ENCODE peak calls at places on chromosomes 3 and 15, in nine cellular contexts. T, O, F, P, Q, C, K, Y and R are unnamed samples.

GRCh38 chr3:123833398-123833785 is 50.7 kb downstream of the MYLK start:
- DNase-seq in T (peak), O (no peak), F (no peak), P (no peak), Q (no peak), C (no peak), K (no peak), Y (no peak), R (no peak)

GRCh38 chr3:4680227-4680691 is 187.1 kb downstream of the ITPR1 start:
- DNase-seq in T (no peak), O (no peak), F (no peak), P (no peak), Q (no peak), C (no peak), K (no peak), Y (no peak), R (no peak)

GRCh38 chr3:191068946-191069813 is 129.9 kb upstream of the OSTN start:
- DNase-seq in T (no peak), O (no peak), F (no peak), P (no peak), Q (no peak), C (no peak), K (no peak), Y (no peak), R (no peak)

GRCh38 chr15:30921106-30921505 is 17.4 kb downstream of the FAN1 start:
- DNase-seq in T (no peak), O (no peak), F (no peak), P (no peak), Q (no peak), C (no peak), K (no peak), Y (no peak), R (no peak)

GRCh38 chr15:62889734-62890505 is 152.6 kb upstream of the TPM1 start:
- DNase-seq in T (peak), O (no peak), F (no peak), P (no peak), Q (no peak), C (no peak), K (no peak), Y (no peak), R (no peak)

GRCh38 chr3:128280466-128281455 is 127.5 kb downstream of the EEFSEC start:
- DNase-seq in T (no peak), O (peak), F (no peak), P (no peak), Q (peak), C (no peak), K (no peak), Y (no peak), R (no peak)

GRCh38 chr3:70011582-70011981 is 12.0 kb downstream of the SAMMSON start:
- DNase-seq in T (no peak), O (no peak), F (no peak), P (no peak), Q (no peak), C (no peak), K (no peak), Y (no peak), R (no peak)

GRCh38 chr15:60582370-60583036 is 103.6 kb upstream of the ICE2 start:
- DNase-seq in T (peak), O (no peak), F (no peak), P (peak), Q (no peak), C (no peak), K (peak), Y (no peak), R (no peak)

GRCh38 chr15:85792102-85792731 is 2.5 kb downstream of the KLHL25 start:
- DNase-seq in T (no peak), O (no peak), F (no peak), P (no peak), Q (no peak), C (no peak), K (no peak), Y (no peak), R (no peak)

GRCh38 chr15:101813803-101814534 is 2.0 kb downstream of the OR4F15 start:
- DNase-seq in T (peak), O (no peak), F (peak), P (no peak), Q (no peak), C (no peak), K (no peak), Y (no peak), R (no peak)

GRCh38 chr15:100095896-100096600 is 245.7 kb downstream of the ADAMTS17 start:
- DNase-seq in T (no peak), O (no peak), F (no peak), P (no peak), Q (no peak), C (no peak), K (no peak), Y (no peak), R (no peak)

GRCh38 chr3:34176723-34177122 is 378.3 kb downstream of the PDCD6IP start:
- DNase-seq in T (no peak), O (no peak), F (no peak), P (no peak), Q (no peak), C (no peak), K (no peak), Y (no peak), R (no peak)

GRCh38 chr15:55791576-55792400 is 48.8 kb upstream of the PRTG start:
- DNase-seq in T (peak), O (no peak), F (peak), P (no peak), Q (no peak), C (no peak), K (no peak), Y (no peak), R (no peak)

GRCh38 chr3:14444380-14444779 is 42.0 kb downstream of the SLC6A6 start:
- DNase-seq in T (no peak), O (no peak), F (no peak), P (no peak), Q (no peak), C (no peak), K (no peak), Y (no peak), R (no peak)